ENCODE peak calls at places on chromosomes 7 and 10, in five cellular contexts. One of them, this sample, is unnamed.

GRCh38 chr10:97780991-97781540 is 9.3 kb upstream of the SFRP5 start:
- DNase-seq in colonic mucosa: no peak
- DNase-seq in AG04449: no peak
- DNase-seq in fibroblast of pulmonary artery: no peak
- DNase-seq in Kasumi-1: no peak
- DNase-seq in this sample: no peak

GRCh38 chr10:131107970-131108369 is 203.6 kb downstream of the TCERG1L start:
- DNase-seq in colonic mucosa: no peak
- DNase-seq in AG04449: no peak
- DNase-seq in fibroblast of pulmonary artery: no peak
- DNase-seq in Kasumi-1: no peak
- DNase-seq in this sample: no peak

GRCh38 chr7:146764458-146764857 is 647.9 kb downstream of the CNTNAP2 start:
- DNase-seq in colonic mucosa: no peak
- DNase-seq in AG04449: no peak
- DNase-seq in fibroblast of pulmonary artery: no peak
- DNase-seq in Kasumi-1: no peak
- DNase-seq in this sample: no peak

GRCh38 chr7:29288534-29289091 is 94.0 kb downstream of the CHN2 start:
- DNase-seq in colonic mucosa: no peak
- DNase-seq in AG04449: no peak
- DNase-seq in fibroblast of pulmonary artery: no peak
- DNase-seq in Kasumi-1: no peak
- DNase-seq in this sample: no peak

GRCh38 chr10:21493841-21494220 is 31.7 kb downstream of the SKIDA1 start:
- DNase-seq in colonic mucosa: no peak
- DNase-seq in AG04449: no peak
- DNase-seq in fibroblast of pulmonary artery: no peak
- DNase-seq in Kasumi-1: peak; percentile 69
- DNase-seq in this sample: no peak

GRCh38 chr10:45580371-45580770 is 92.2 kb downstream of the ZFAND4 start:
- DNase-seq in colonic mucosa: no peak
- DNase-seq in AG04449: no peak
- DNase-seq in fibroblast of pulmonary artery: no peak
- DNase-seq in Kasumi-1: no peak
- DNase-seq in this sample: peak; percentile 22

GRCh38 chr10:132176647-132177046 is 10.1 kb upstream of the DPYSL4 start:
- DNase-seq in colonic mucosa: no peak
- DNase-seq in AG04449: no peak
- DNase-seq in fibroblast of pulmonary artery: no peak
- DNase-seq in Kasumi-1: no peak
- DNase-seq in this sample: no peak

GRCh38 chr7:88361357-88361756 is 54.7 kb upstream of the STEAP4 start:
- DNase-seq in colonic mucosa: no peak
- DNase-seq in AG04449: no peak
- DNase-seq in fibroblast of pulmonary artery: no peak
- DNase-seq in Kasumi-1: peak; percentile 12
- DNase-seq in this sample: no peak

GRCh38 chr7:90345548-90346319 is 782 bp upstream of the GTPBP10 start:
- DNase-seq in colonic mucosa: peak; percentile 51
- DNase-seq in AG04449: no peak
- DNase-seq in fibroblast of pulmonary artery: peak; percentile 50
- DNase-seq in Kasumi-1: no peak
- DNase-seq in this sample: no peak

GRCh38 chr10:8913720-8914119 is 859.2 kb downstream of the GATA3 start:
- DNase-seq in colonic mucosa: no peak
- DNase-seq in AG04449: no peak
- DNase-seq in fibroblast of pulmonary artery: peak; percentile 12
- DNase-seq in Kasumi-1: no peak
- DNase-seq in this sample: no peak

GRCh38 chr7:41921453-41921912 is 218.6 kb upstream of the INHBA start:
- DNase-seq in colonic mucosa: no peak
- DNase-seq in AG04449: peak; percentile 58
- DNase-seq in fibroblast of pulmonary artery: peak; percentile 44
- DNase-seq in Kasumi-1: no peak
- DNase-seq in this sample: no peak

GRCh38 chr7:130943336-130943901 is 209.4 kb upstream of the KLF14 start:
- DNase-seq in colonic mucosa: no peak
- DNase-seq in AG04449: peak; percentile 68
- DNase-seq in fibroblast of pulmonary artery: peak; percentile 87
- DNase-seq in Kasumi-1: peak; percentile 62
- DNase-seq in this sample: no peak

GRCh38 chr10:60384006-60384405 is 5.7 kb downstream of the ANK3 start:
- DNase-seq in colonic mucosa: no peak
- DNase-seq in AG04449: peak; percentile 42
- DNase-seq in fibroblast of pulmonary artery: peak; percentile 49
- DNase-seq in Kasumi-1: no peak
- DNase-seq in this sample: no peak

GRCh38 chr7:85186083-85186520 is 754 bp downstream of the SEMA3D start:
- DNase-seq in colonic mucosa: peak; percentile 21
- DNase-seq in AG04449: no peak
- DNase-seq in fibroblast of pulmonary artery: peak; percentile 59
- DNase-seq in Kasumi-1: peak; percentile 16
- DNase-seq in this sample: peak; percentile 12

GRCh38 chr10:112191223-112191622 is 7.7 kb upstream of the GPAM start:
- DNase-seq in colonic mucosa: no peak
- DNase-seq in AG04449: no peak
- DNase-seq in fibroblast of pulmonary artery: no peak
- DNase-seq in Kasumi-1: no peak
- DNase-seq in this sample: no peak

This sample was measured in body of pancreas.